ENCODE peak calls at places on chromosomes 16 and 17, in eight cellular contexts. F, A, O, H, K, G, T and L are unnamed samples.

GRCh38 chr16:14672403-14672971 is 21.6 kb downstream of the PLA2G10 start:
- DNase-seq in F (no peak), A (no peak), O (peak), H (peak), K (no peak), G (no peak), T (peak), L (peak)

GRCh38 chr17:40173778-40174135 is 3.5 kb upstream of the RAPGEFL1 start:
- DNase-seq in F (no peak), A (no peak), O (no peak), H (no peak), K (no peak), G (no peak), T (no peak), L (no peak)

GRCh38 chr16:81767987-81768592 is 11.0 kb upstream of the PLCG2 start:
- DNase-seq in F (no peak), A (no peak), O (peak), H (peak), K (no peak), G (no peak), T (no peak), L (no peak)

GRCh38 chr16:3022697-3023414 is 886 bp downstream of the HCFC1R1 start:
- DNase-seq in F (no peak), A (no peak), O (no peak), H (peak), K (peak), G (no peak), T (no peak), L (no peak)

GRCh38 chr16:29730649-29731048 is 15.1 kb downstream of the C16orf54 start:
- DNase-seq in F (no peak), A (no peak), O (no peak), H (no peak), K (no peak), G (no peak), T (peak), L (no peak)

GRCh38 chr17:75587718-75588545 is at the start of gene MYO15B:
- DNase-seq in F (peak), A (no peak), O (peak), H (peak), K (peak), G (peak), T (no peak), L (peak)

GRCh38 chr16:50742521-50743150 is 750 bp downstream of the CYLD start:
- DNase-seq in F (peak), A (no peak), O (peak), H (peak), K (no peak), G (peak), T (no peak), L (peak)

GRCh38 chr17:75182319-75182568 is 515 bp downstream of the SUMO2 start:
- DNase-seq in F (no peak), A (no peak), O (no peak), H (peak), K (no peak), G (no peak), T (no peak), L (no peak)

GRCh38 chr16:67013238-67013822 is 15.6 kb upstream of the CBFB start:
- DNase-seq in F (no peak), A (no peak), O (no peak), H (no peak), K (no peak), G (no peak), T (no peak), L (no peak)

GRCh38 chr17:65920996-65921395 is 270.9 kb downstream of the CEP112 start:
- DNase-seq in F (no peak), A (no peak), O (no peak), H (peak), K (no peak), G (no peak), T (no peak), L (no peak)

GRCh38 chr17:77420804-77421634 is 280.2 kb downstream of the SEC14L1 start:
- DNase-seq in F (no peak), A (no peak), O (no peak), H (no peak), K (peak), G (peak), T (no peak), L (no peak)

GRCh38 chr17:42563543-42563942 is 1.6 kb downstream of the COASY start:
- DNase-seq in F (no peak), A (no peak), O (peak), H (no peak), K (no peak), G (no peak), T (no peak), L (no peak)

GRCh38 chr16:66735891-66736290 is 15.5 kb downstream of the DYNC1LI2 start:
- DNase-seq in F (no peak), A (no peak), O (no peak), H (no peak), K (no peak), G (no peak), T (no peak), L (no peak)

GRCh38 chr17:71409712-71410111 is 711.1 kb upstream of the SOX9 start:
- DNase-seq in F (no peak), A (peak), O (no peak), H (no peak), K (no peak), G (no peak), T (no peak), L (no peak)

GRCh38 chr17:50219939-50220465 is 18.6 kb upstream of the COL1A1 start:
- DNase-seq in F (no peak), A (no peak), O (no peak), H (no peak), K (no peak), G (no peak), T (no peak), L (no peak)

GRCh38 chr16:57023541-57024249 is 34.3 kb downstream of the NLRC5 start:
- DNase-seq in F (no peak), A (no peak), O (no peak), H (peak), K (no peak), G (peak), T (no peak), L (no peak)

GRCh38 chr17:72684405-72685020 is 408.0 kb downstream of the SLC39A11 start:
- DNase-seq in F (no peak), A (no peak), O (no peak), H (no peak), K (no peak), G (no peak), T (no peak), L (no peak)

GRCh38 chr17:1177099-1177996 is 2.4 kb downstream of the ABR start:
- DNase-seq in F (peak), A (no peak), O (no peak), H (no peak), K (peak), G (no peak), T (no peak), L (no peak)

GRCh38 chr17:64694207-64694606 is 32.1 kb upstream of the SMURF2 start:
- DNase-seq in F (peak), A (no peak), O (peak), H (peak), K (no peak), G (no peak), T (no peak), L (peak)

GRCh38 chr16:28925386-28926228 is 569 bp upstream of the RABEP2 start:
- DNase-seq in F (peak), A (peak), O (peak), H (peak), K (peak), G (peak), T (peak), L (peak)

GRCh38 chr16:4465977-4466779 is 8.2 kb downstream of the NMRAL1 start:
- DNase-seq in F (peak), A (no peak), O (no peak), H (peak), K (no peak), G (peak), T (no peak), L (peak)

GRCh38 chr16:12620150-12620549 is 183.5 kb downstream of the CPPED1 start:
- DNase-seq in F (no peak), A (no peak), O (no peak), H (no peak), K (no peak), G (no peak), T (no peak), L (no peak)
- TF ChIP-seq CTCF in F (no peak), A (no peak), O (no peak), H (no peak), K (no peak), G (no peak), T (no peak), L (no peak)

GRCh38 chr17:48850792-48851325 is 20.0 kb downstream of the CALCOCO2 start:
- DNase-seq in F (no peak), A (no peak), O (no peak), H (no peak), K (no peak), G (no peak), T (no peak), L (no peak)

GRCh38 chr17:48852251-48852650 is 21.4 kb downstream of the CALCOCO2 start:
- DNase-seq in F (no peak), A (no peak), O (no peak), H (no peak), K (no peak), G (no peak), T (no peak), L (no peak)

GRCh38 chr17:48860034-48860433 is 29.2 kb downstream of the CALCOCO2 start:
- DNase-seq in F (no peak), A (no peak), O (no peak), H (no peak), K (no peak), G (no peak), T (no peak), L (no peak)

GRCh38 chr17:48856122-48856821 is 25.4 kb downstream of the CALCOCO2 start:
- DNase-seq in F (no peak), A (no peak), O (no peak), H (no peak), K (no peak), G (no peak), T (no peak), L (no peak)

GRCh38 chr17:48854774-48855476 is 24.1 kb downstream of the CALCOCO2 start:
- DNase-seq in F (no peak), A (no peak), O (no peak), H (no peak), K (no peak), G (no peak), T (no peak), L (no peak)
- H3K4me3 ChIP-seq in F (no peak), A (no peak), O (no peak), H (no peak), K (no peak), G (no peak), T (no peak), L (no peak)

DNA sequence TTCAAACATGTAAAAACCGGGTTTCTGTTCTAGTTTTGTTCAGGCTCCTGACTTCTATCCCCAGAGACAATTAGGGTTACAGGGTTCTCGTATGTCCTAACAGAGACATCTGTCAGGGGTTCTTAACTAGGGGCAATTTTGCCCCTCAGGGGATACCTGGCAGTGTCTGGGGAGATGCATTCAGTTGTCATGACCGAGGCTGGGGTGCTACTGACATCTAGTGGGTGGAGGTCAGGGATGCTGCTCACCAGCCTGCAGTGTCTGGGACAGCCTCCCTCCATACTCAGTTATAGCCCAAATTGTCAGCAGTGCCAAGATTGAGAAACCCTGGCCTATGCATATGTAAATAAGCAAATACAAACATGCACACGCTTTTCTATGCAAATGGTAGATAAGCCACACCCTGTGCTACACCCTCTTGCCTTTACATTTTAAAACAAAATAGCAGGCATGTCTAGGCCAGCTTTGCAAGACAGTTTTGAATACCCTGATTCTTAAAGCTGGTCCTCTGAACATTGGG is 37.4 kb downstream of the CLEC16A start:
- DNase-seq in F (no peak), A (no peak), O (no peak), H (no peak), K (no peak), G (peak), T (no peak), L (no peak)
- TF ChIP-seq CTCF in F (peak), A (peak), O (no peak), H (no peak), K (no peak), G (no peak), T (peak), L (no peak)

GRCh38 chr17:69814031-69814430 is 261.0 kb upstream of the KCNJ16 start:
- DNase-seq in F (no peak), A (no peak), O (no peak), H (no peak), K (no peak), G (no peak), T (no peak), L (no peak)
- H3K4me3 ChIP-seq in F (no peak), A (no peak), O (no peak), H (no peak), K (no peak), G (no peak), T (no peak), L (no peak)

GRCh38 chr17:16456770-16457316 is 35.1 kb downstream of the LRRC75A start:
- DNase-seq in F (no peak), A (no peak), O (no peak), H (no peak), K (no peak), G (no peak), T (no peak), L (no peak)
- TF ChIP-seq CTCF in F (no peak), A (no peak), O (no peak), H (no peak), K (no peak), G (no peak), T (no peak), L (no peak)

DNA sequence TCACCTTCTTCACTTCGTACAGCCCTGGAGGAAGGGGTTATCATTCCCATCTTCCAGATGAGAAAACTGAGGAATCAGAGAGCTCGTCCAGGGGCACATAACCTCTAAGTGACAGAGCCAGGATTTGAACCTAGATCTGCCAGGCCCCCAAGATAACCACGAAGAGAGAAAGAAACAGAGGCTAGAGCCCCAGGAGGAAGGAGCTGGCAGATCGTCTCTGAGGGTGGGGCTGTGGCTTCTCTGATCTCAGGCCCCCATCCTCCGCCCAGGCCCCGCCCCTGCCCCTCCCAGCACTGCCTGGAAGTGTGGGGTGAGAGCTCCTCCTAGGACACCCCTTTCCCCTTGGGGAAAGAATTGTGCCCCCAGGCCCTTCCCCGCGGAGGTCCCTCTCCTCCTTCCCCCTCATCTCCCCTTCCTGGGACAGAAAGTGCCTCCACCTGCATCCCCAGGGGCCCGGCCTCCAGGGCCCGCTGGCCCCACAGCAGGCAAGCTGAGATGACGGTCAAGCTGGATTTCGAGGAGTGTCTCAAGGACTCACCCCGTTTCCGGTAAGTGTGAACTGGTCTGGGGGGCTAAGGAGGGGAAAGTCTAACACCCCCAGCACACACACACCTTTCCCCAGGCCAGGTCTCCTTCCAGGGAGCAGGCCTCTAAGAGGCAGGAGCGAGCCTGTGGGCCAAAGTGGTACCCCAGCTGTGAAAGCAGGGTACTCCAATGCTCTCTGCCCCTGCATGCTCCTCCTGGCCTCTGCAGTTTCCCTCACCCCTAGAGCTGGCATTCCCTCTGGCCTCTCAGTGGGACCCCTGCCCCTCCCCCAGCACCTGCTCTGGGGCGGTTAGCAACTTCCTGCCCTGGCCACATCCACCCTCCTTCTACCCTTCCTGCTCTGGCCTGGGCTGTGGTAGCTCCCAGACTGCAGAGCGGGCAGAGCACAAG is at the start of gene ACAP1:
- DNase-seq in F (no peak), A (no peak), O (no peak), H (peak), K (no peak), G (peak), T (peak), L (peak)
- H3K4me3 ChIP-seq in F (peak), A (no peak), O (no peak), H (peak), K (no peak), G (peak), T (peak), L (peak)

DNA sequence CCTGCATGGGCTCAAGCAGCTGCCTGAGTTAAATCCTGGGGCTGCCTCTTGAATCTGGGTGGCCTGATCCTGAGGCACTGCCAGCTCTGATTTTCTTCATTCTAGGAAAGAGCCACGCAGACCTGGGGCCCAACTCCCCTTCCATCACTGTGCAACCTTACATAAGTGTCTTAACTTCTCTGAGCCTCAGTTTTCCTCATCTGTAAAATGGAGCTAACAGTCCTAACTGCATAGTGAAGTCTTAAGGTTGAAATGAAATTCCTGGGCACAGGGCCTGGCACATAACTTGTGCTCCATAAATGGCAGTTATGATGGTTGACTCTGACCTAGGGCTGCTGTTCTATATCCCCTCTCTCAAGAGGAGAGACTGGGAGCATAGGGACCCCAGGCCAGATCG is 236.6 kb downstream of the GSG1L start:
- DNase-seq in F (no peak), A (no peak), O (no peak), H (no peak), K (no peak), G (no peak), T (no peak), L (no peak)
- TF ChIP-seq CTCF in F (no peak), A (no peak), O (no peak), H (no peak), K (no peak), G (no peak), T (no peak), L (no peak)

DNA sequence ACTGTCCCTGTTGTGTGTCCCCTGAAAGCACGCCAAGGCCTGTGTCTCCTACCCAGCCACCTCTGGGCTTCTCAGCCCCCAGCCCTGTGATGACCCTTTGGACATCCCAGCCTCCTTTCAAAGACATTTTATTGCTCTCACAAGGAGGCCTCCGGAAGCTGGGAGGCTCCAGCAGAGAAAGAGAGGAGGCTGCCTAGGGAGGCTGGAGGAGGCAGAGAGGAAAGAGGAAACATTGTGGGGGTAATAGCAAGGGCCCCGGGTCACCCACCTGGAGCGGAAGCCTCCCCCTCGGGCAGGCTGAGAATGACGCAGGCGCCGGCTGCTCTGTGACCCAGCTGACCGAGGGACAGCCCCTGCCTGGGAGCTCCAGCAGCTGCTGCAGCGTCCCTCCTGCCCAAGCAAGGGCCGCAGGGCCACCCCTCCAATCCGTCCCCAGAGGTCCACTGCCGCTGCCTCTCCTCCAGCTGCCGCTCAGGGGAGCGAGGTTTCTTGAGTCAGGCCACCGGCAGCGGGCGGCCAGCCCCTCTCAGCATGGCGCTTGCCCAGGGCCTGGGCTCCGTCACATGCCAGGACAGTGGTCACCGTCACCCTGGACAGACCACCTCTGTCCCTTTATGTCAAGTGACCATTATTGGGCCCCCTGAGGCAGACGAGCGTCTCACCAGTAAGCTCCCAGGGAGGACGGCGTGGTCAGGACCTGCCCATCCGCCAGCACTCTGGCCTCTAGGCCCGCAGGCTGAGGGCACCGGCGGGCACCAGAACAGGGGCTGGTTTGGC is 29.3 kb downstream of the ACTG1 start:
- DNase-seq in F (peak), A (no peak), O (peak), H (peak), K (no peak), G (no peak), T (no peak), L (peak)
- H3K4me3 ChIP-seq in F (peak), A (no peak), O (no peak), H (no peak), K (peak), G (no peak), T (no peak), L (peak)